ENCODE peak calls at places on chromosomes 13 and 19, in four cellular contexts. S is AG10803, V is PC-9, I is body of pancreas. D is an unnamed sample.

GRCh38 chr13:100280681-100281080 is 191.8 kb downstream of the PCCA start:
- DNase-seq in S (peak; percentile 9), I (no peak), V (no peak), D (peak; percentile 47)

GRCh38 chr19:6806488-6806887 is 34.0 kb downstream of the VAV1 start:
- DNase-seq in I (no peak), V (no peak), S (no peak), D (no peak)

GRCh38 chr19:33622505-33622808 is 704 bp downstream of the CHST8 start:
- DNase-seq in S (no peak), V (no peak), I (no peak), D (no peak)

GRCh38 chr13:110327036-110327790 is 20.1 kb downstream of the COL4A2 start:
- DNase-seq in V (no peak), S (peak; percentile 55), I (peak; percentile 42), D (no peak)

GRCh38 chr19:19822148-19822429 is 539 bp upstream of the ZNF506 start:
- DNase-seq in V (no peak), S (peak; percentile 0), I (peak; percentile 28), D (peak; percentile 1)

GRCh38 chr13:105116966-105117365 is 1418.5 kb downstream of the EFNB2 start:
- DNase-seq in V (no peak), S (no peak), I (no peak), D (no peak)

GRCh38 chr19:42276821-42277220 is 7.8 kb downstream of the CIC start:
- DNase-seq in S (no peak), V (no peak), I (no peak), D (peak; percentile 38)

GRCh38 chr13:85995788-85996418 is 196.7 kb upstream of the SLITRK6 start:
- DNase-seq in V (no peak), S (no peak), I (no peak), D (no peak)

GRCh38 chr13:110404321-110404720 is 97.2 kb downstream of the COL4A2 start:
- DNase-seq in I (no peak), V (no peak), S (no peak), D (no peak)

GRCh38 chr19:13152356-13152853 is 2.2 kb downstream of the IER2 start:
- DNase-seq in V (no peak), S (no peak), I (no peak), D (no peak)

GRCh38 chr19:13953021-13953531 is 767 bp downstream of the DCAF15 start:
- DNase-seq in V (no peak), I (no peak), S (peak; percentile 74), D (peak; percentile 63)

GRCh38 chr19:51127755-51128154 is 3.0 kb downstream of the SIGLEC9 start:
- DNase-seq in I (no peak), V (no peak), S (peak; percentile 33), D (peak; percentile 80)

GRCh38 chr13:65260938-65261880 is 1968.9 kb downstream of the PCDH9 start:
- DNase-seq in S (no peak), V (no peak), I (no peak), D (no peak)

GRCh38 chr13:67064920-67065319 is 165.2 kb downstream of the PCDH9 start:
- DNase-seq in I (no peak), V (no peak), S (no peak), D (no peak)

GRCh38 chr13:51944428-51944827 is 66.8 kb downstream of the ATP7B start:
- DNase-seq in V (no peak), S (no peak), I (no peak), D (no peak)

GRCh38 chr13:93309886-93310520 is 83.4 kb downstream of the GPC6 start:
- DNase-seq in S (peak; percentile 74), I (no peak), V (no peak), D (peak; percentile 89)

GRCh38 chr13:107035186-107035585 is 467.2 kb upstream of the ARGLU1 start:
- DNase-seq in S (peak; percentile 12), V (no peak), I (no peak), D (no peak)

GRCh38 chr19:45781282-45782161 is 768 bp downstream of the DMPK start:
- DNase-seq in S (no peak), I (peak; percentile 85), V (peak; percentile 90), D (no peak)

GRCh38 chr13:37481005-37481857 is 117.3 kb downstream of the POSTN start:
- DNase-seq in V (no peak), S (peak; percentile 87), I (no peak), D (peak; percentile 62)

GRCh38 chr19:9362905-9363304 is at the start of gene ZNF177:
- DNase-seq in S (no peak), I (no peak), V (no peak), D (no peak)

GRCh38 chr19:47122359-47123335 is 8.0 kb upstream of the SAE1 start:
- DNase-seq in S (peak; percentile 90), I (no peak), V (peak; percentile 91), D (peak; percentile 63)

GRCh38 chr13:33355470-33355869 is 69.9 kb upstream of the STARD13 start:
- DNase-seq in I (no peak), V (no peak), S (peak; percentile 84), D (peak; percentile 86)

GRCh38 chr13:36261976-36262375 is 35.6 kb downstream of the CCDC169 start:
- DNase-seq in I (no peak), V (no peak), S (no peak), D (peak; percentile 82)

GRCh38 chr19:48867119-48867921 is 1.1 kb downstream of the PLEKHA4 start:
- DNase-seq in S (peak; percentile 33), I (no peak), V (no peak), D (no peak)
- H3K4me3 ChIP-seq in S (peak overlapping the region; percentile 63), I (no peak overlapping the region), V (no peak overlapping the region), D (peak overlapping the region; percentile 67)

DNA sequence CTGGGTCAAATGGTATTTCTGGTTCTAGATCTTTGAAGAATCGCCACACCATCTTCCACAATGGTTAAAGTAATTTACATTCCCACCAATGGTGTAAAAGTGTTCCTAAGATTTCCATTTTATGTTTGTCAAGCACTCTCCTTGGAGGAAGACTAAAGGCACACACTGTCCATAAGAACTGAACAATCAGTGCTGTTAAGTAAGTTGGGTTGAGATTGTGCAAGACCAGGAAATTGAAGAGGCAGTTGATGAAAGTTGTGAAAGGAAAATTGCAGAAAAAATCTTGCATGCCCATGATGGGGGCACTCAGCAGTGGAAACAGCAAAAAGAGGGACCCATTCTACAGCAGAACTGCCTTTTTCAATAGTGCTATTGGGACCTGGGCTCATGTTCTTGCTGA is 323.6 kb downstream of the DLEU7 start:
- DNase-seq in S (no peak), I (no peak), V (no peak), D (no peak)
- H3K4me3 ChIP-seq in S (no peak overlapping the region), I (no peak overlapping the region), V (no peak overlapping the region), D (no peak overlapping the region)

DNA sequence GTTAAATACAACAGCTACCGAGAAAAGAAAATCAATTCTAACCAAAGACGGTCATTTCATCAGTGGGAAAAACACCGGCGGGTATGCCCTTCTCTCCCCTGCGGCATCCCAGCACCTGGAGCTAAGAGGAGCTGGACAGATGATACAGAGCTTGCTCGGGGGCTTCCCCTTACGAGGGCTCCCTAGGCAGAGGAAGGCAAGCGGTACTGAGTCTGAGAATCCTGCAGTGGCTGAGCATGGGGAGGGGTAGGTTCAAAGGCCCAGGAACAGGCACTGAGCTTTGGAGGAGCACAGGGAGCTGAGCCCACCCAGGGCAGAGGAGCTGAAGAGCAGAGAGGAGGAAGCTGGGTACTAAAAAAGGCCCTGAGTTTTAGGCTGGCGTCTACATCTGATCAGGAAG is 12.7 kb downstream of the STK24 start:
- DNase-seq in S (no peak), I (no peak), V (no peak), D (no peak)
- H3K4me3 ChIP-seq in S (no peak overlapping the region), I (no peak overlapping the region), V (no peak overlapping the region), D (no peak overlapping the region)

GRCh38 chr19:5435642-5436017 is 19.6 kb upstream of the ZNRF4 start:
- DNase-seq in I (no peak), V (no peak), S (no peak), D (no peak)

GRCh38 chr19:5434970-5435641 is 20.1 kb upstream of the ZNRF4 start:
- DNase-seq in V (no peak), I (no peak), S (peak; percentile 60), D (peak; percentile 92)

GRCh38 chr19:5434351-5434917 is 20.8 kb upstream of the ZNRF4 start:
- DNase-seq in S (no peak), I (no peak), V (no peak), D (no peak)

GRCh38 chr19:5436101-5436947 is 18.9 kb upstream of the ZNRF4 start:
- DNase-seq in V (no peak), I (no peak), S (peak; percentile 78), D (peak; percentile 16)

GRCh38 chr19:5436948-5437306 is 18.3 kb upstream of the ZNRF4 start:
- DNase-seq in I (no peak), V (no peak), S (no peak), D (no peak)
- H3K4me3 ChIP-seq in I (no peak overlapping the region), V (no peak overlapping the region), S (peak overlapping the region; percentile 52), D (no peak overlapping the region)